ENCODE peak calls at places on chromosomes 4 and X, in five cellular contexts. M, S, I, V and H are unnamed samples. For H3K36me3, the result is how much of the 10 kb centered on the place peaks cover.

GRCh38 chrX:14095702-14096101 is 66.0 kb upstream of the GEMIN8 start:
- DNase-seq in M (peak), S (no peak), I (no peak), V (peak), H (peak)

GRCh38 chrX:153909024-153909979 is 4.8 kb downstream of the AVPR2 start:
- DNase-seq in M (peak), S (no peak), I (peak), V (no peak), H (no peak)

GRCh38 chrX:56233682-56234081 is 1.5 kb downstream of the KLF8 start:
- DNase-seq in M (no peak), S (peak), I (peak), V (peak), H (peak)

GRCh38 chr4:7423391-7423790 is 11.3 kb downstream of the PSAPL1 start:
- DNase-seq in M (no peak), S (peak), I (peak), V (peak), H (no peak)

GRCh38 chrX:16897445-16897844 is 27.3 kb upstream of the RBBP7 start:
- DNase-seq in M (no peak), S (no peak), I (no peak), V (no peak), H (no peak)

GRCh38 chr4:86910820-86911684 is 18.8 kb upstream of the C4orf36 start:
- DNase-seq in M (no peak), S (no peak), I (no peak), V (no peak), H (no peak)

GRCh38 chr4:168272488-168272887 is 46.1 kb downstream of the DDX60 start:
- DNase-seq in M (no peak), S (no peak), I (no peak), V (no peak), H (no peak)

GRCh38 chrX:53714580-53715335 is 28.2 kb upstream of the HUWE1 start:
- DNase-seq in M (no peak), S (no peak), I (no peak), V (no peak), H (no peak)

GRCh38 chrX:131577999-131578734 is 34.3 kb downstream of the OR13H1 start:
- DNase-seq in M (no peak), S (no peak), I (no peak), V (no peak), H (no peak)

GRCh38 chr4:185305979-185306442 is 89.7 kb downstream of the LRP2BP start:
- DNase-seq in M (no peak), S (no peak), I (no peak), V (no peak), H (no peak)

GRCh38 chr4:158903079-158903456 is 134.2 kb downstream of the FNIP2 start:
- DNase-seq in M (no peak), S (no peak), I (no peak), V (no peak), H (no peak)

GRCh38 chr4:67558493-67558892 is at the start of gene STAP1:
- DNase-seq in M (no peak), S (no peak), I (no peak), V (no peak), H (no peak)

GRCh38 chrX:32397562-32398216 is 813.7 kb downstream of the DMD start:
- DNase-seq in M (no peak), S (no peak), I (no peak), V (no peak), H (no peak)

GRCh38 chr4:153115322-153116100 is 88.7 kb upstream of the TRIM2 start:
- DNase-seq in M (no peak), S (no peak), I (no peak), V (no peak), H (no peak)

GRCh38 chr4:15894923-15895411 is 43.6 kb downstream of the FGFBP1 start:
- DNase-seq in M (no peak), S (no peak), I (no peak), V (no peak), H (no peak)

GRCh38 chr4:95571577-95571976 is 22.8 kb upstream of the UNC5C start:
- DNase-seq in M (no peak), S (no peak), I (no peak), V (no peak), H (no peak)

GRCh38 chr4:152606800-152607577 is 71.1 kb upstream of the FBXW7 start:
- DNase-seq in M (no peak), S (no peak), I (no peak), V (no peak), H (no peak)

GRCh38 chr4:20422398-20422797 is 170.7 kb downstream of the SLIT2 start:
- DNase-seq in M (peak), S (no peak), I (peak), V (peak), H (no peak)

GRCh38 chrX:71082778-71083177 is 12.9 kb upstream of the FOXO4 start:
- DNase-seq in M (no peak), S (no peak), I (no peak), V (no peak), H (no peak)

GRCh38 chrX:53362439-53362838 is 60.0 kb downstream of the SMC1A start:
- DNase-seq in M (no peak), S (no peak), I (no peak), V (no peak), H (no peak)

GRCh38 chrX:47166126-47166525 is 21.1 kb downstream of the RBM10 start:
- DNase-seq in M (no peak), S (peak), I (no peak), V (no peak), H (no peak)

GRCh38 chrX:40471965-40472648 is 108.7 kb upstream of the ATP6AP2 start:
- DNase-seq in M (no peak), S (no peak), I (peak), V (peak), H (no peak)

GRCh38 chr4:100493756-100494155 is 24.1 kb downstream of the EMCN start:
- DNase-seq in M (no peak), S (no peak), I (no peak), V (no peak), H (no peak)

GRCh38 chr4:152408514-152409327 is 127.2 kb downstream of the FBXW7 start:
- DNase-seq in M (peak), S (no peak), I (no peak), V (no peak), H (no peak)

GRCh38 chrX:13741695-13742094 is 7.1 kb downstream of the OFD1 start:
- DNase-seq in M (no peak), S (no peak), I (no peak), V (no peak), H (no peak)

GRCh38 chr4:2852481-2852881 is 8.8 kb downstream of the ADD1 start:
- DNase-seq in M (no peak), S (no peak), I (no peak), V (no peak), H (no peak)

GRCh38 chrX:48003367-48003757 is 427 bp downstream of the ZNF182 start:
- DNase-seq in M (peak), S (no peak), I (no peak), V (peak), H (no peak)

GRCh38 chrX:48083212-48083611 is 11.8 kb upstream of the ZNF630 start:
- DNase-seq in M (peak), S (no peak), I (no peak), V (peak), H (peak)

GRCh38 chrX:151974336-151975227 is at the start of gene GABRE:
- DNase-seq in M (peak), S (no peak), I (peak), V (peak), H (peak)

GRCh38 chr4:180993179-180993841 is 1249.9 kb upstream of the TENM3 start:
- DNase-seq in M (no peak), S (no peak), I (no peak), V (no peak), H (no peak)

GRCh38 chrX:134528936-134529335 is 69.0 kb downstream of the HPRT1 start:
- DNase-seq in M (no peak), S (no peak), I (no peak), V (peak), H (no peak)

DNA sequence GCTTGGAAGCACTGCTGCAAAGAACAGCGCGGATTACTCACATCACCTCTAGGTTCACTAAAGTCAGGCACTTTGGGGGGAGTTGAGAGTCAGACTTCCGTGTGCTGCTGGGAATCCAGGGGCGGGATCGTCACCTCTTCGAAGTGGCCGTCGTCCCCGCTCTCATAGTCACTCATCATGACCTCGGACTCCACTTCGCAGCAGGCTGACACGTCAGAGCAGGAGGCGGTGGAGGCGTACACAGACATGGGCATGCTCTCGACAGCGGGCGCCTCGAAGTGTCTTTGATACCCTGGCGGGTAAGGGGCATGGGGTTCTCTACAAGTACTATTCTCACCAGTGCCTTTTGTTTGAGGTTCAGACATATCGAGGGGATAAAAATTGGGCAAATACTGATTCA is 33.1 kb upstream of the MTNR1A start:
- DNase-seq in M (no peak), S (peak), I (no peak), V (no peak), H (no peak)
- H3K36me3 ChIP-seq in M (under half), S (under half), I (under half), V (under half), H (half or more)

DNA sequence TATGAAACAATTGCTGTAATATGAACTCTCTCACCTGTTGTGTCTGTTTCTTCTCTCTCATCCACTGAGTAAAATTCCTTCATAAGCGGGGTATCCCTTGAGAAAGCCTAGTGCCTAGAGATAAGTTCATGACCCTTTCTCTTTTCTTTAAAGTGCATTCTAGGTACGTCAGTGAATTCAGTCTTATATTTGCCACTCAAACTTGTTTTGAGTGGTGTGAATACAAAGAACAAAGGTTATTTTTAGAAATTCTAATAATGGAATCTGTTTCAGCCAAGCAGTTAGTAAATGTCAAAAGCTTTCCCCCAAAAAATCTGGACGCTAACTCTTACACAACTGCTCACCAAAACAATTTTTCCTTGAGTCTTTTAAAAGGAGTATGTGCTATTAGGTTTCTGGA is 112.1 kb downstream of the VEGFC start:
- DNase-seq in M (no peak), S (no peak), I (no peak), V (no peak), H (no peak)
- TF ChIP-seq EP300 in M (no peak), S (no peak), I (no peak), V (no peak), H (no peak)

DNA sequence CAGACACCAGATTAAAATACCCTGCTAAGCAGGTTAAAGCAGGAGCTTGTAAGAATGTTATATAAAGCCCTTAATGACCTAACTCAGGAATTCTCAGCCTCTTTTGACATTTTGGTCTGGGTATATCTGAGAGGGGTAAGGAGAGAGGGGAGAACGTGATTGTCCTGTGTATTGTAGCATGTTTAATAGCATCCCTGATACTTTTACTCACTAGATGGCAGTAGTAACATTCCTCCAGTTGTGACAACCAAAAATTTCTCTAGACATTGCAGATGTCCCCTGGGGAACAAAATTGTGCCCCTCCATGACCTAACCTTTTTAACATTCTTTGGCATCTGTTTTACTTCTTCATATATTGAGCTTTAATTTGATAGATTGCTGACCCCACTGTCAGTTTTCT is 17.9 kb downstream of the SMARCA5 start:
- DNase-seq in M (no peak), S (no peak), I (no peak), V (no peak), H (no peak)
- H3K36me3 ChIP-seq in M (half or more), S (half or more), I (under half), V (under half), H (half or more)

GRCh38 chrX:125497667-125498066 is 178.0 kb downstream of the TEX13C start:
- DNase-seq in M (no peak), S (no peak), I (no peak), V (no peak), H (no peak)
- TF ChIP-seq EP300 in M (no peak), S (no peak), I (no peak), V (no peak), H (no peak)

GRCh38 chr4:177320721-177321120 is 11.0 kb downstream of the NEIL3 start:
- DNase-seq in M (no peak), S (no peak), I (no peak), V (no peak), H (no peak)

GRCh38 chr4:177321647-177322046 is 12.0 kb downstream of the NEIL3 start:
- DNase-seq in M (no peak), S (no peak), I (no peak), V (no peak), H (no peak)

GRCh38 chr4:177323416-177323815 is 13.7 kb downstream of the NEIL3 start:
- DNase-seq in M (no peak), S (no peak), I (no peak), V (no peak), H (no peak)

GRCh38 chr4:177322156-177322685 is 12.5 kb downstream of the NEIL3 start:
- DNase-seq in M (no peak), S (no peak), I (no peak), V (no peak), H (no peak)

GRCh38 chr4:177322881-177323280 is 13.2 kb downstream of the NEIL3 start:
- DNase-seq in M (no peak), S (no peak), I (no peak), V (no peak), H (no peak)
- H3K36me3 ChIP-seq in M (under half), S (under half), I (under half), V (under half), H (under half)